ENCODE peak calls at places on chromosomes 7 and 10, in five cellular contexts. E, Q, T, Z and C are unnamed samples.

GRCh38 chr10:92914478-92915066 is 66.3 kb downstream of the EXOC6 start:
- DNase-seq in E (peak; percentile 68), Q (peak; percentile 62), T (peak; percentile 12), Z (peak; percentile 43), C (no peak)

GRCh38 chr10:103660364-103661197 is 167.1 kb downstream of the NEURL1 start:
- DNase-seq in E (no peak), Q (peak; percentile 13), T (no peak), Z (peak; percentile 31), C (peak; percentile 39)

GRCh38 chr10:23069019-23069665 is 26.2 kb upstream of the MSRB2 start:
- DNase-seq in E (no peak), Q (peak; percentile 10), T (no peak), Z (no peak), C (no peak)

GRCh38 chr10:71270821-71271220 is 48.2 kb upstream of the SLC29A3 start:
- DNase-seq in E (no peak), Q (no peak), T (no peak), Z (no peak), C (no peak)

GRCh38 chr7:11294218-11294617 is 320.5 kb downstream of the PHF14 start:
- DNase-seq in E (no peak), Q (no peak), T (no peak), Z (no peak), C (no peak)

GRCh38 chr7:27873981-27874957 is 134.3 kb downstream of the TAX1BP1 start:
- DNase-seq in E (no peak), Q (no peak), T (peak; percentile 54), Z (peak; percentile 72), C (peak; percentile 66)

GRCh38 chr7:95420996-95421846 is 13.6 kb downstream of the PON2 start:
- DNase-seq in E (no peak), Q (no peak), T (no peak), Z (peak; percentile 25), C (no peak)

GRCh38 chr10:43982250-43982649 is 333.6 kb upstream of the ZNF32 start:
- DNase-seq in E (no peak), Q (no peak), T (no peak), Z (no peak), C (no peak)

GRCh38 chr10:47065903-47066302 is 154.7 kb downstream of the PTPN20 start:
- DNase-seq in E (no peak), Q (no peak), T (no peak), Z (no peak), C (no peak)

GRCh38 chr10:16728266-16728665 is 89.0 kb downstream of the RSU1 start:
- DNase-seq in E (peak; percentile 22), Q (no peak), T (no peak), Z (no peak), C (no peak)

GRCh38 chr7:959271-959670 is 4.8 kb upstream of the ADAP1 start:
- DNase-seq in E (no peak), Q (no peak), T (no peak), Z (no peak), C (peak; percentile 30)

GRCh38 chr7:88281729-88282128 is 25.0 kb downstream of the STEAP4 start:
- DNase-seq in E (no peak), Q (no peak), T (no peak), Z (no peak), C (no peak)

GRCh38 chr7:101116898-101117297 is 10.0 kb upstream of the SERPINE1 start:
- DNase-seq in E (no peak), Q (no peak), T (no peak), Z (no peak), C (no peak)

GRCh38 chr10:14102056-14102455 is 228.7 kb downstream of the FRMD4A start:
- DNase-seq in E (peak; percentile 51), Q (no peak), T (no peak), Z (no peak), C (no peak)

GRCh38 chr10:72470670-72471069 is 116.0 kb upstream of the DNAJB12 start:
- DNase-seq in E (no peak), Q (no peak), T (no peak), Z (no peak), C (no peak)

GRCh38 chr10:25895856-25896255 is 38.2 kb upstream of the MYO3A start:
- DNase-seq in E (no peak), Q (no peak), T (no peak), Z (no peak), C (no peak)

GRCh38 chr10:904403-904802 is 27.1 kb downstream of the LARP4B start:
- DNase-seq in E (no peak), Q (no peak), T (no peak), Z (no peak), C (no peak)

GRCh38 chr7:98991141-98991540 is 112.8 kb downstream of the TRRAP start:
- DNase-seq in E (no peak), Q (no peak), T (no peak), Z (no peak), C (no peak)

GRCh38 chr7:128957613-128958012 is 19.9 kb downstream of the IRF5 start:
- DNase-seq in E (no peak), Q (no peak), T (no peak), Z (no peak), C (no peak)

GRCh38 chr10:104617831-104618230 is 23.3 kb upstream of the SORCS3 start:
- DNase-seq in E (no peak), Q (no peak), T (no peak), Z (no peak), C (no peak)

GRCh38 chr10:100828744-100829102 is 83.3 kb downstream of the PAX2 start:
- DNase-seq in E (no peak), Q (no peak), T (no peak), Z (no peak), C (peak; percentile 23)

GRCh38 chr7:98250789-98251188 is 1.2 kb downstream of the TECPR1 start:
- DNase-seq in E (no peak), Q (peak; percentile 36), T (no peak), Z (no peak), C (no peak)